ENCODE peak calls at places on chromosome 13, in ten cellular contexts. H is heart right ventricle, P is GM23248, K is psoas muscle, S is T-helper 17 cell, V is uterus, N is OCI-LY7, G is thyroid gland, F is fibroblast of lung, C is neuronal stem cell. I is an unnamed sample.

GRCh38 chr13:101492251-101492910 is 39.9 kb downstream of the ITGBL1 start:
- DNase-seq in H (no peak), P (peak; percentile 36), K (no peak), S (no peak), V (no peak), N (no peak), G (no peak), F (peak; percentile 71), C (peak; percentile 2), I (no peak)

GRCh38 chr13:27869436-27870090 is 50.2 kb upstream of the PDX1 start:
- DNase-seq in H (no peak), P (no peak), K (no peak), S (no peak), V (no peak), N (no peak), G (no peak), F (no peak), C (no peak), I (no peak)

GRCh38 chr13:32264407-32264806 is 50.8 kb downstream of the ZAR1L start:
- DNase-seq in H (peak; percentile 91), P (no peak), K (peak; percentile 58), S (no peak), V (peak; percentile 80), N (no peak), G (peak; percentile 34), F (peak; percentile 38), C (no peak), I (peak; percentile 57)

GRCh38 chr13:101654916-101655315 is 202.4 kb downstream of the ITGBL1 start:
- DNase-seq in H (no peak), P (peak; percentile 51), K (no peak), S (no peak), V (no peak), N (no peak), G (no peak), F (peak; percentile 80), C (no peak), I (no peak)

GRCh38 chr13:39415003-39415402 is 188.0 kb downstream of the LHFPL6 start:
- DNase-seq in H (peak; percentile 72), P (peak; percentile 6), K (no peak), S (no peak), V (peak; percentile 41), N (no peak), G (no peak), F (peak; percentile 41), C (no peak), I (no peak)

GRCh38 chr13:85436029-85436428 is 363.2 kb downstream of the SLITRK6 start:
- DNase-seq in H (no peak), P (no peak), K (no peak), S (no peak), V (no peak), N (no peak), G (no peak), F (no peak), C (no peak), I (no peak)

GRCh38 chr13:102484329-102484728 is 82.5 kb upstream of the FGF14 start:
- DNase-seq in H (no peak), P (peak; percentile 24), K (no peak), S (no peak), V (no peak), N (no peak), G (no peak), F (peak; percentile 2), C (no peak), I (no peak)

GRCh38 chr13:102721800-102722231 is 27.0 kb upstream of the METTL21C start:
- DNase-seq in H (no peak), P (peak; percentile 69), K (peak; percentile 70), S (no peak), V (no peak), N (no peak), G (no peak), F (peak; percentile 8), C (no peak), I (no peak)

GRCh38 chr13:59494151-59494550 is 669.6 kb downstream of the DIAPH3 start:
- DNase-seq in H (no peak), P (no peak), K (no peak), S (no peak), V (no peak), N (no peak), G (no peak), F (no peak), C (no peak), I (no peak)

GRCh38 chr13:42864952-42865634 is 83.7 kb downstream of the FAM216B start:
- DNase-seq in H (no peak), P (no peak), K (no peak), S (no peak), V (no peak), N (no peak), G (no peak), F (no peak), C (no peak), I (no peak)

GRCh38 chr13:95660981-95661581 is 15.9 kb upstream of the DNAJC3 start:
- DNase-seq in H (no peak), P (peak; percentile 73), K (no peak), S (no peak), V (no peak), N (peak; percentile 36), G (no peak), F (peak; percentile 31), C (no peak), I (no peak)

GRCh38 chr13:83450586-83450985 is 431.7 kb downstream of the SLITRK1 start:
- DNase-seq in H (no peak), P (peak; percentile 18), K (no peak), S (no peak), V (no peak), N (no peak), G (no peak), F (peak; percentile 54), C (no peak), I (no peak)

GRCh38 chr13:51825165-51825592 is 19.8 kb downstream of the TMEM272 start:
- DNase-seq in H (no peak), P (peak; percentile 48), K (no peak), S (no peak), V (peak; percentile 38), N (peak; percentile 72), G (no peak), F (peak; percentile 69), C (no peak), I (no peak)

GRCh38 chr13:24328145-24328544 is 18.8 kb downstream of the C1QTNF9 start:
- DNase-seq in H (no peak), P (no peak), K (no peak), S (no peak), V (no peak), N (no peak), G (no peak), F (no peak), C (no peak), I (no peak)

GRCh38 chr13:113642563-113642962 is 15.4 kb downstream of the ATP4B start:
- DNase-seq in H (no peak), P (no peak), K (no peak), S (no peak), V (no peak), N (no peak), G (no peak), F (no peak), C (no peak), I (no peak)
- H3K9me3 ChIP-seq in H (no peaks in the 10 kb centered on the region), P (no peaks in the 10 kb centered on the region), K (no peaks in the 10 kb centered on the region), S (peaks cover 4% of the 10 kb centered on the region), V (no peaks in the 10 kb centered on the region), N (no peaks in the 10 kb centered on the region), G (no peaks in the 10 kb centered on the region), F (no peaks in the 10 kb centered on the region), C (peaks cover 29% of the 10 kb centered on the region), I (no peaks in the 10 kb centered on the region)

DNA sequence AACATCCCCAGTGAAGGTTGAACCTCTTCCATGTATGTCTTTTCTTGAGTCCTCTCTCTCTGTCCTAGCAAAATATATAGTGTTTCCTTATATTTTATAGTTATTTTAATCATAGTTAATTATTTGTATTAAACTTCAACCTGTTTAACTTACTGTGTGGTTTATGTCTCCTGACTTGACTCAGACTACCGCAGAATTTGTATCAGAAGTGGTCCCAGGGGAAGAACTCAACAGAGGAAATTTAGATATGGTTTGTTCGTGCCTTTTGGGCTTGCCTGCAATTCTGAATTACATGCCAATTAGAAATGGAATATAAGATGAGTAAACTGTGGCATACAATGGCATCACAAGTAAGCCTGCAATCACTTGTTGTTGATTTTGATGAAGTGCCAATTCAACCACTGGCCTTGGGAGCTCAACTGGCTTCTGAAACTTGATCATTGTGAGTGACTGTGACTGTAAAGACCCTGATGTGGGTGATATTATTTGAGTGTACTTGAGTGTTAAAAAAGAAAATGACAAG is 1459.5 kb upstream of the PCDH20 start:
- DNase-seq in H (no peak), P (no peak), K (no peak), S (no peak), V (no peak), N (no peak), G (no peak), F (no peak), C (no peak), I (no peak)
- H3K9me3 ChIP-seq in H (no peaks in the 10 kb centered on the region), P (no peaks in the 10 kb centered on the region), K (no peaks in the 10 kb centered on the region), S (no peaks in the 10 kb centered on the region), V (no peaks in the 10 kb centered on the region), N (no peaks in the 10 kb centered on the region), G (no peaks in the 10 kb centered on the region), F (no peaks in the 10 kb centered on the region), C (peaks cover 2% of the 10 kb centered on the region), I (peaks cover 3% of the 10 kb centered on the region)

DNA sequence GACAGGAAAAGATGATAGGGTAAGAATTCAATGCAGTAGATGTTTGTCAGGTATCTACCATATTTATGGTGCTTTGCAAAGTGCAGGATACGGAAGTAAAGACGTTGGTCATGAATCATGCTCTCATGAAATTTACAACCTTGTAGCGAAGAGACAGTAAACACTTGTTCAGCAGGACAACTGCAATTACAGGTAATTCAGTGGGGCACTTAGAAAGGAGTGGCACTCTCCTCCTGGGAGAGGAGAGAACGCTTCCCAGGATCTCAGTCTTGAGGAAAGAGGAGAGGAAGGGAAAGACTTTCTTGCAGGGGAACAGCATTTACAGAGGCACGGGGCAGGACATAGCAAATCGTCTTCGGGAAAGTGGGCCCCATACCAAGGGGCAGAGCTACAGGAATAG is 46.4 kb downstream of the SOX1 start:
- DNase-seq in H (no peak), P (no peak), K (no peak), S (no peak), V (no peak), N (no peak), G (no peak), F (no peak), C (no peak), I (no peak)
- H3K9me3 ChIP-seq in H (no peaks in the 10 kb centered on the region), P (no peaks in the 10 kb centered on the region), K (no peaks in the 10 kb centered on the region), S (no peaks in the 10 kb centered on the region), V (no peaks in the 10 kb centered on the region), N (no peaks in the 10 kb centered on the region), G (no peaks in the 10 kb centered on the region), F (no peaks in the 10 kb centered on the region), C (peaks cover 1% of the 10 kb centered on the region), I (no peaks in the 10 kb centered on the region)

DNA sequence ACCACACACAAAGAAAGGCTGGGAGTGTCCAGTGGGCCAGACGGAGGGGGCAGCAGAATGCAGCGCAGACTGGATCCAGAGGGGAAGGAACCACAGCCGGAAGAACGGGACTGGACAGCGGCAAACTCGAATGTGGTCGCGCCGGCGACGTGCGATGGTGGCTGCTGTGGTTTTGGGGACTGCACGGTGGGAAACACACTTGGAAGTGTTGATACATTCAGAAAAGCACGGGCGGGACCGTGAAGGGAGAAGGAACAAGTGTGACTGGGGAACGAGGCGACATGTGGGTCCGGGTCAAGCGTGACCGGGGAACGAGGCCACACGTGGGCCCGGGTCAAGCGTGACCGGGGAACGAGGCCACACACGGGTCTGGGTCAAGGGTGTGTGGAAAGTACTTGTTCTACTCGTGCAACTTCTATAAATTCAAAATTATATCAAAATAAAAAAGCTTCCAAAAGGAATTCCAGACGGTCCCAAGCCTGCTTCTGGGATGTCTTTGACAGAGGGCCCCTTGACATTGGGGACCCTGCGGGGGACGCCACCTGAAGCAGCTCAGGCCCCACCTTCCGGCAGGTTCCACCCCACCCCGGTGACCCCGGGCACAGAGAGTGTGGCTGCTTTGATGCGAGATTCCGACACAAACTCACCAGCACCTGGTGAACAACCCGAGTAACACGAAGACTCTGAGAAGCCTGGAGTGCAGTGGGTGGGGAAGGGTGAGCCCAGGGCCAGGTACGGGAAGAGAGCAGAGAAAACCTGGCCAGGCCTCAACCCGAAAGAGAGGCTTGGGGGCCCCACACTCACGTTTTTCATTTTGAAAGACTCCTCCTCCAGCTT is 25.1 kb upstream of the C13orf46 start:
- DNase-seq in H (no peak), P (no peak), K (peak; percentile 32), S (no peak), V (no peak), N (no peak), G (peak; percentile 61), F (no peak), C (no peak), I (no peak)
- H3K9me3 ChIP-seq in H (no peaks in the 10 kb centered on the region), P (no peaks in the 10 kb centered on the region), K (no peaks in the 10 kb centered on the region), S (no peaks in the 10 kb centered on the region), V (no peaks in the 10 kb centered on the region), N (no peaks in the 10 kb centered on the region), G (no peaks in the 10 kb centered on the region), F (no peaks in the 10 kb centered on the region), C (no peaks in the 10 kb centered on the region), I (no peaks in the 10 kb centered on the region)